ENCODE peak calls at places on chromosomes 7 and 10, in eight cellular contexts. Y, E, W, D, A, H, L and Q are unnamed samples.

GRCh38 chr7:147584771-147585193 is 1005.8 kb upstream of the C7orf33 start:
- DNase-seq in E (no peak), L (no peak), D (no peak), Y (no peak), W (no peak), H (no peak), A (no peak), Q (no peak)

GRCh38 chr10:132703305-132704007 is 82.5 kb downstream of the NKX6-2 start:
- DNase-seq in E (no peak), Y (no peak), L (no peak), H (no peak), A (no peak), D (no peak), W (no peak), Q (no peak)

GRCh38 chr10:112525215-112525614 is 78.2 kb downstream of the VTI1A start:
- DNase-seq in D (no peak), H (no peak), Y (no peak), E (no peak), A (no peak), W (no peak), L (peak), Q (no peak)

GRCh38 chr7:112802406-112802805 is 12.2 kb upstream of the TMEM168 start:
- DNase-seq in Y (no peak), A (no peak), D (no peak), H (no peak), W (no peak), L (no peak), E (no peak), Q (no peak)

GRCh38 chr10:20185116-20185515 is 368.9 kb downstream of the PLXDC2 start:
- DNase-seq in L (no peak), A (peak), D (no peak), E (no peak), W (no peak), H (no peak), Y (no peak), Q (no peak)

GRCh38 chr10:33195608-33196376 is 138.7 kb downstream of the NRP1 start:
- DNase-seq in H (no peak), A (peak), D (no peak), E (no peak), L (no peak), Y (no peak), W (peak), Q (no peak)

GRCh38 chr7:55224810-55225209 is 140.3 kb upstream of the LANCL2 start:
- DNase-seq in D (no peak), A (no peak), W (no peak), L (no peak), E (no peak), Y (no peak), H (no peak), Q (no peak)

GRCh38 chr7:40885503-40885902 is 750.7 kb downstream of the SUGCT start:
- DNase-seq in Y (no peak), D (no peak), W (no peak), H (no peak), E (no peak), A (peak), L (peak), Q (no peak)

GRCh38 chr7:28163955-28164354 is 16.6 kb downstream of the JAZF1 start:
- DNase-seq in Y (no peak), H (no peak), E (no peak), A (peak), L (no peak), W (no peak), D (no peak), Q (no peak)

GRCh38 chr10:127279334-127279774 is 83.0 kb upstream of the INSYN2A start:
- DNase-seq in A (no peak), L (no peak), H (no peak), D (no peak), W (peak), Y (no peak), E (no peak), Q (no peak)

GRCh38 chr7:623464-623863 is 103.0 kb upstream of the DNAAF5 start:
- DNase-seq in H (no peak), W (no peak), Y (no peak), L (no peak), E (no peak), A (no peak), D (no peak), Q (no peak)

GRCh38 chr10:35219292-35219691 is 92.6 kb downstream of the CREM start:
- DNase-seq in A (no peak), Y (no peak), E (no peak), H (no peak), W (no peak), L (no peak), D (no peak), Q (no peak)

GRCh38 chr7:30914611-30915601 is 3.3 kb downstream of the AQP1 start:
- DNase-seq in W (peak), Y (no peak), H (no peak), E (no peak), L (peak), D (no peak), A (peak), Q (no peak)

GRCh38 chr10:88687853-88688467 is 18.1 kb upstream of the LIPK start:
- DNase-seq in D (no peak), W (peak), H (peak), L (peak), Y (peak), E (no peak), A (peak), Q (no peak)

GRCh38 chr7:87735360-87735759 is 107.2 kb downstream of the RUNDC3B start:
- DNase-seq in Y (no peak), W (no peak), H (no peak), E (no peak), A (peak), D (no peak), L (no peak), Q (no peak)

GRCh38 chr7:94632338-94633024 is 23.5 kb downstream of the SGCE start:
- DNase-seq in D (no peak), Y (no peak), W (no peak), E (no peak), H (no peak), L (no peak), A (peak), Q (no peak)

GRCh38 chr10:43039629-43040481 is 37.0 kb upstream of the RET start:
- DNase-seq in Y (no peak), W (no peak), D (no peak), E (no peak), H (no peak), L (no peak), A (peak), Q (no peak)

GRCh38 chr10:129514568-129515451 is 47.8 kb downstream of the MGMT start:
- DNase-seq in A (no peak), H (no peak), W (no peak), Y (no peak), D (no peak), E (no peak), L (no peak), Q (no peak)

GRCh38 chr10:117653170-117653515 is 110.6 kb downstream of the EMX2 start:
- DNase-seq in W (no peak), L (peak), D (no peak), H (peak), E (peak), A (peak), Y (no peak), Q (no peak)

GRCh38 chr7:74535951-74536356 is 82.2 kb downstream of the GTF2IRD1 start:
- DNase-seq in Y (no peak), E (no peak), H (no peak), A (no peak), W (no peak), L (no peak), D (no peak), Q (no peak)

GRCh38 chr7:8208661-8209060 is 53.3 kb downstream of the ICA1 start:
- DNase-seq in D (no peak), E (no peak), L (no peak), W (no peak), A (no peak), H (no peak), Y (no peak), Q (no peak)

GRCh38 chr10:8633909-8634308 is 579.4 kb downstream of the GATA3 start:
- DNase-seq in D (no peak), L (no peak), E (no peak), A (no peak), H (no peak), Y (no peak), W (no peak), Q (no peak)

GRCh38 chr10:74976565-74976964 is 134.9 kb upstream of the SAMD8 start:
- DNase-seq in L (no peak), W (peak), H (no peak), D (no peak), Y (no peak), A (no peak), E (no peak), Q (peak)

GRCh38 chr7:131302453-131302852 is 25.2 kb upstream of the MKLN1 start:
- DNase-seq in H (no peak), A (no peak), Y (no peak), L (no peak), W (no peak), E (no peak), D (no peak), Q (no peak)

GRCh38 chr10:61409132-61409531 is 44.0 kb downstream of the TMEM26 start:
- DNase-seq in Y (no peak), H (no peak), L (no peak), W (no peak), E (no peak), A (no peak), D (no peak), Q (no peak)

GRCh38 chr7:29569648-29570047 is 6.0 kb downstream of the PRR15 start:
- DNase-seq in E (no peak), L (peak), H (no peak), W (peak), Y (no peak), D (no peak), A (no peak), Q (no peak)

GRCh38 chr10:125396651-125397050 is 236.3 kb upstream of the CTBP2 start:
- DNase-seq in D (no peak), E (no peak), W (no peak), L (no peak), H (no peak), Y (no peak), A (peak), Q (no peak)

GRCh38 chr10:132850246-132850645 is 64.3 kb upstream of the NKX6-2 start:
- DNase-seq in E (no peak), D (no peak), A (no peak), L (no peak), H (no peak), Y (no peak), W (no peak), Q (no peak)

GRCh38 chr7:27161721-27162547 is 3.4 kb downstream of the HOXA9 start:
- DNase-seq in W (no peak), H (no peak), D (no peak), A (no peak), Y (peak), E (no peak), L (peak), Q (no peak)